ENCODE peak calls at places on chromosomes 4 and X, in ten cellular contexts. K is kidney tubule cell, V is astrocyte of the cerebellum, P is dorsolateral prefrontal cortex, L is left ventricle myocardium superior, Q is Kasumi-1, Y is GM23248, S is nucleus accumbens, D is COR-L47, T is mammary epithelial cell. H is an unnamed sample.

GRCh38 chrX:39903937-39904336 is 193.8 kb downstream of the BCOR start:
- DNase-seq in K (peak), P (no peak), T (peak), V (peak), Q (no peak), S (no peak), Y (peak), D (no peak), L (no peak), H (no peak)

GRCh38 chr4:112704991-112705845 is 68.3 kb downstream of the LARP7 start:
- DNase-seq in T (peak), P (peak), S (peak), V (peak), K (peak), Y (peak), L (peak), D (peak), Q (no peak), H (peak)

GRCh38 chr4:17336524-17336941 is 175.4 kb downstream of the QDPR start:
- DNase-seq in T (peak), D (no peak), L (peak), V (peak), K (peak), S (no peak), P (no peak), Q (no peak), Y (no peak), H (no peak)

GRCh38 chrX:70496491-70496890 is 51.9 kb downstream of the DLG3 start:
- DNase-seq in D (no peak), T (no peak), P (no peak), Y (no peak), L (no peak), S (no peak), Q (no peak), V (no peak), K (no peak), H (no peak)

GRCh38 chrX:41605144-41605543 is 83.6 kb upstream of the GPR34 start:
- DNase-seq in S (no peak), Y (no peak), P (no peak), L (no peak), D (no peak), Q (no peak), T (no peak), K (peak), V (no peak), H (no peak)

GRCh38 chrX:2498781-2499302 is 1.9 kb downstream of the DHRSX start:
- DNase-seq in S (no peak), Y (peak), K (peak), P (no peak), D (no peak), Q (no peak), T (no peak), L (peak), V (no peak), H (no peak)

GRCh38 chr4:87067120-87067885 is 132.5 kb downstream of the AFF1 start:
- DNase-seq in P (no peak), K (no peak), D (no peak), Q (no peak), T (no peak), L (no peak), S (no peak), V (no peak), Y (no peak), H (no peak)

GRCh38 chrX:119041175-119041574 is 31.6 kb upstream of the CT47C1 start:
- DNase-seq in P (no peak), L (peak), V (peak), Q (no peak), T (peak), S (peak), K (peak), Y (peak), D (no peak), H (no peak)

GRCh38 chr4:98261291-98262271 is at the start of gene RAP1GDS1:
- DNase-seq in P (peak), V (peak), D (peak), K (peak), Y (peak), S (peak), T (peak), L (peak), Q (peak), H (no peak)

H was measured in progenitor cell of endocrine pancreas.